ENCODE peak calls at places on chromosomes 13 and 19, in six cellular contexts. One of them, this sample, is unnamed.

GRCh38 chr19:11196406-11197287 is 698 bp downstream of the KANK2 start:
- DNase-seq in tibial artery: peak
- DNase-seq in iris pigment epithelial cell: peak
- DNase-seq in amniotic epithelial cell: no peak
- DNase-seq in fibroblast of lung: peak
- DNase-seq in T-helper 1 cell: no peak
- DNase-seq in this sample: no peak

GRCh38 chr13:48501705-48502104 is 31.2 kb downstream of the RCBTB2 start:
- DNase-seq in tibial artery: no peak
- DNase-seq in iris pigment epithelial cell: peak
- DNase-seq in amniotic epithelial cell: no peak
- DNase-seq in fibroblast of lung: peak
- DNase-seq in T-helper 1 cell: no peak
- DNase-seq in this sample: no peak

GRCh38 chr13:97901716-97902115 is 51.8 kb upstream of the IPO5 start:
- DNase-seq in tibial artery: no peak
- DNase-seq in iris pigment epithelial cell: no peak
- DNase-seq in amniotic epithelial cell: no peak
- DNase-seq in fibroblast of lung: no peak
- DNase-seq in T-helper 1 cell: no peak
- DNase-seq in this sample: no peak

GRCh38 chr13:37198629-37199028 is 93.2 kb upstream of the CSNK1A1L start:
- DNase-seq in tibial artery: no peak
- DNase-seq in iris pigment epithelial cell: no peak
- DNase-seq in amniotic epithelial cell: no peak
- DNase-seq in fibroblast of lung: no peak
- DNase-seq in T-helper 1 cell: no peak
- DNase-seq in this sample: no peak

GRCh38 chr19:51440052-51440451 is 18.2 kb downstream of the SIGLEC8 start:
- DNase-seq in tibial artery: no peak
- DNase-seq in iris pigment epithelial cell: no peak
- DNase-seq in amniotic epithelial cell: no peak
- DNase-seq in fibroblast of lung: no peak
- DNase-seq in T-helper 1 cell: no peak
- DNase-seq in this sample: no peak

GRCh38 chr13:36431204-36432105 is 840 bp upstream of the CCNA1 start:
- DNase-seq in tibial artery: no peak
- DNase-seq in iris pigment epithelial cell: no peak
- DNase-seq in amniotic epithelial cell: no peak
- DNase-seq in fibroblast of lung: no peak
- DNase-seq in T-helper 1 cell: no peak
- DNase-seq in this sample: no peak

GRCh38 chr19:12649941-12650340 is 16.6 kb downstream of the MAN2B1 start:
- DNase-seq in tibial artery: no peak
- DNase-seq in iris pigment epithelial cell: no peak
- DNase-seq in amniotic epithelial cell: no peak
- DNase-seq in fibroblast of lung: no peak
- DNase-seq in T-helper 1 cell: no peak
- DNase-seq in this sample: no peak

GRCh38 chr19:48569814-48570213 is 17.8 kb downstream of the SULT2B1 start:
- DNase-seq in tibial artery: no peak
- DNase-seq in iris pigment epithelial cell: peak
- DNase-seq in amniotic epithelial cell: no peak
- DNase-seq in fibroblast of lung: peak
- DNase-seq in T-helper 1 cell: no peak
- DNase-seq in this sample: no peak

GRCh38 chr19:27775395-27775794 is 1437.6 kb downstream of the UQCRFS1 start:
- DNase-seq in tibial artery: no peak
- DNase-seq in iris pigment epithelial cell: no peak
- DNase-seq in amniotic epithelial cell: no peak
- DNase-seq in fibroblast of lung: no peak
- DNase-seq in T-helper 1 cell: no peak
- DNase-seq in this sample: no peak

GRCh38 chr13:43986395-43986794 is 106.7 kb downstream of the LACC1 start:
- DNase-seq in tibial artery: no peak
- DNase-seq in iris pigment epithelial cell: no peak
- DNase-seq in amniotic epithelial cell: no peak
- DNase-seq in fibroblast of lung: peak
- DNase-seq in T-helper 1 cell: no peak
- DNase-seq in this sample: no peak

GRCh38 chr19:37654525-37654832 is 786 bp downstream of the ZFP30 start:
- DNase-seq in tibial artery: no peak
- DNase-seq in iris pigment epithelial cell: peak
- DNase-seq in amniotic epithelial cell: peak
- DNase-seq in fibroblast of lung: peak
- DNase-seq in T-helper 1 cell: no peak
- DNase-seq in this sample: no peak

GRCh38 chr19:17926044-17926443 is 6.8 kb upstream of the CCDC124 start:
- DNase-seq in tibial artery: no peak
- DNase-seq in iris pigment epithelial cell: no peak
- DNase-seq in amniotic epithelial cell: no peak
- DNase-seq in fibroblast of lung: no peak
- DNase-seq in T-helper 1 cell: no peak
- DNase-seq in this sample: no peak

GRCh38 chr13:25489238-25489637 is 117.5 kb downstream of the ATP8A2 start:
- DNase-seq in tibial artery: no peak
- DNase-seq in iris pigment epithelial cell: no peak
- DNase-seq in amniotic epithelial cell: no peak
- DNase-seq in fibroblast of lung: peak
- DNase-seq in T-helper 1 cell: no peak
- DNase-seq in this sample: no peak

GRCh38 chr13:72920097-72920496 is 138.2 kb downstream of the PIBF1 start:
- DNase-seq in tibial artery: no peak
- DNase-seq in iris pigment epithelial cell: no peak
- DNase-seq in amniotic epithelial cell: peak
- DNase-seq in fibroblast of lung: peak
- DNase-seq in T-helper 1 cell: no peak
- DNase-seq in this sample: no peak

GRCh38 chr13:98203641-98204326 is 26.7 kb upstream of the RNF113B start:
- DNase-seq in tibial artery: no peak
- DNase-seq in iris pigment epithelial cell: no peak
- DNase-seq in amniotic epithelial cell: no peak
- DNase-seq in fibroblast of lung: peak
- DNase-seq in T-helper 1 cell: no peak
- DNase-seq in this sample: no peak

GRCh38 chr13:24254151-24254810 is 55.1 kb upstream of the C1QTNF9 start:
- DNase-seq in tibial artery: no peak
- DNase-seq in iris pigment epithelial cell: peak
- DNase-seq in amniotic epithelial cell: peak
- DNase-seq in fibroblast of lung: no peak
- DNase-seq in T-helper 1 cell: peak
- DNase-seq in this sample: peak

GRCh38 chr13:22336460-22336859 is 665.6 kb downstream of the FGF9 start:
- DNase-seq in tibial artery: no peak
- DNase-seq in iris pigment epithelial cell: no peak
- DNase-seq in amniotic epithelial cell: no peak
- DNase-seq in fibroblast of lung: no peak
- DNase-seq in T-helper 1 cell: no peak
- DNase-seq in this sample: no peak

GRCh38 chr19:1469200-1469935 is 9.6 kb downstream of the C19orf25 start:
- DNase-seq in tibial artery: no peak
- DNase-seq in iris pigment epithelial cell: no peak
- DNase-seq in amniotic epithelial cell: no peak
- DNase-seq in fibroblast of lung: no peak
- DNase-seq in T-helper 1 cell: no peak
- DNase-seq in this sample: no peak

GRCh38 chr13:97231118-97231831 is 9.1 kb downstream of the MBNL2 start:
- DNase-seq in tibial artery: no peak
- DNase-seq in iris pigment epithelial cell: no peak
- DNase-seq in amniotic epithelial cell: no peak
- DNase-seq in fibroblast of lung: peak
- DNase-seq in T-helper 1 cell: no peak
- DNase-seq in this sample: no peak

GRCh38 chr13:96958286-96958891 is 35.9 kb downstream of the OXGR1 start:
- DNase-seq in tibial artery: no peak
- DNase-seq in iris pigment epithelial cell: peak
- DNase-seq in amniotic epithelial cell: peak
- DNase-seq in fibroblast of lung: peak
- DNase-seq in T-helper 1 cell: no peak
- DNase-seq in this sample: no peak

GRCh38 chr19:343451-343931 is 1.1 kb downstream of the MIER2 start:
- DNase-seq in tibial artery: no peak
- DNase-seq in iris pigment epithelial cell: peak
- DNase-seq in amniotic epithelial cell: peak
- DNase-seq in fibroblast of lung: peak
- DNase-seq in T-helper 1 cell: no peak
- DNase-seq in this sample: no peak

This sample was measured in CD4-positive, alpha-beta T cell.